ENCODE peak calls at places on chromosomes 5 and 9, in five cellular contexts. H is ascending aorta, L is right atrium auricular region, S is Peyer's patch, Z is aorta. T is an unnamed sample.

GRCh38 chr5:153425914-153426313 is 64.6 kb upstream of the GRIA1 start:
- DNase-seq in H (no peak), S (no peak), Z (no peak), L (no peak), T (no peak)

GRCh38 chr9:133615101-133615896 is 6.1 kb upstream of the FAM163B start:
- DNase-seq in L (no peak), H (no peak), S (no peak), Z (peak; percentile 63), T (no peak)

GRCh38 chr5:121628783-121629182 is 222.9 kb upstream of the FTMT start:
- DNase-seq in H (no peak), S (no peak), Z (no peak), L (no peak), T (no peak)

GRCh38 chr5:180375291-180375690 is 22.2 kb upstream of the GFPT2 start:
- DNase-seq in H (no peak), L (no peak), S (no peak), Z (no peak), T (no peak)

GRCh38 chr5:132067941-132068808 is 5.4 kb upstream of the CSF2 start:
- DNase-seq in L (no peak), H (no peak), S (no peak), Z (peak; percentile 69), T (no peak)

GRCh38 chr5:120599576-120599975 is 135.5 kb downstream of the PRR16 start:
- DNase-seq in H (no peak), Z (no peak), S (no peak), L (no peak), T (no peak)

GRCh38 chr9:113928269-113928668 is 52.2 kb downstream of the ZNF618 start:
- DNase-seq in L (no peak), Z (no peak), H (no peak), S (no peak), T (no peak)

GRCh38 chr5:67976812-67977455 is 238.6 kb upstream of the PIK3R1 start:
- DNase-seq in S (no peak), Z (no peak), H (no peak), L (no peak), T (no peak)

GRCh38 chr5:64688965-64689364 is 1.3 kb upstream of the SHISAL2B start:
- DNase-seq in H (no peak), Z (no peak), S (no peak), L (no peak), T (no peak)

GRCh38 chr5:35815089-35815936 is 41.4 kb upstream of the IL7R start:
- DNase-seq in Z (no peak), L (no peak), S (no peak), H (no peak), T (no peak)

GRCh38 chr9:95736370-95736769 is 139.1 kb upstream of the ERCC6L2 start:
- DNase-seq in L (no peak), Z (no peak), S (no peak), H (no peak), T (no peak)

GRCh38 chr5:68264024-68264956 is 48.7 kb downstream of the PIK3R1 start:
- DNase-seq in S (no peak), Z (no peak), H (no peak), L (no peak), T (no peak)

GRCh38 chr5:147539053-147539452 is 29.2 kb upstream of the DPYSL3 start:
- DNase-seq in L (no peak), S (no peak), H (no peak), Z (no peak), T (no peak)

GRCh38 chr9:124800306-124801259 is 23.6 kb downstream of the OLFML2A start:
- DNase-seq in Z (no peak), L (no peak), H (no peak), S (peak; percentile 63), T (no peak)

GRCh38 chr5:89282832-89283510 is 400.0 kb upstream of the MEF2C start:
- DNase-seq in H (no peak), L (no peak), Z (no peak), S (no peak), T (no peak)

GRCh38 chr9:101791938-101792337 is 53.5 kb upstream of the GRIN3A start:
- DNase-seq in Z (no peak), S (no peak), L (no peak), H (no peak), T (no peak)

GRCh38 chr5:149041242-149041641 is 21.6 kb downstream of the SH3TC2 start:
- DNase-seq in S (no peak), H (no peak), Z (no peak), L (no peak), T (no peak)
- H3K4me1 ChIP-seq in S (no peaks in the 10 kb centered on the region), H (no peaks in the 10 kb centered on the region), Z (no peaks in the 10 kb centered on the region), L (no peaks in the 10 kb centered on the region), T (peaks cover 2% of the 10 kb centered on the region)

GRCh38 chr5:17256839-17257238 is 39.4 kb downstream of the BASP1 start:
- DNase-seq in L (no peak), Z (no peak), H (no peak), S (no peak), T (no peak)
- H3K4me1 ChIP-seq in L (no peaks in the 10 kb centered on the region), Z (peaks cover 7% of the 10 kb centered on the region), H (no peaks in the 10 kb centered on the region), S (no peaks in the 10 kb centered on the region), T (no peaks in the 10 kb centered on the region)

GRCh38 chr5:55636177-55636576 is 75.9 kb downstream of the SLC38A9 start:
- DNase-seq in Z (no peak), L (no peak), S (no peak), H (no peak), T (no peak)
- H3K4me1 ChIP-seq in Z (peaks cover 2% of the 10 kb centered on the region), L (no peaks in the 10 kb centered on the region), S (peaks cover 26% of the 10 kb centered on the region), H (no peaks in the 10 kb centered on the region), T (no peaks in the 10 kb centered on the region)

GRCh38 chr9:129435996-129436676 is 184.8 kb downstream of the C9orf50 start:
- DNase-seq in L (no peak), H (no peak), S (no peak), Z (no peak), T (no peak)

GRCh38 chr9:129437626-129438323 is 183.1 kb downstream of the C9orf50 start:
- DNase-seq in Z (no peak), H (no peak), L (peak; percentile 64), S (no peak), T (no peak)

GRCh38 chr9:129435272-129435671 is 185.6 kb downstream of the C9orf50 start:
- DNase-seq in L (no peak), S (no peak), Z (no peak), H (no peak), T (no peak)

GRCh38 chr9:129439242-129439641 is 181.7 kb downstream of the C9orf50 start:
- DNase-seq in S (no peak), Z (no peak), H (no peak), L (no peak), T (no peak)

DNA sequence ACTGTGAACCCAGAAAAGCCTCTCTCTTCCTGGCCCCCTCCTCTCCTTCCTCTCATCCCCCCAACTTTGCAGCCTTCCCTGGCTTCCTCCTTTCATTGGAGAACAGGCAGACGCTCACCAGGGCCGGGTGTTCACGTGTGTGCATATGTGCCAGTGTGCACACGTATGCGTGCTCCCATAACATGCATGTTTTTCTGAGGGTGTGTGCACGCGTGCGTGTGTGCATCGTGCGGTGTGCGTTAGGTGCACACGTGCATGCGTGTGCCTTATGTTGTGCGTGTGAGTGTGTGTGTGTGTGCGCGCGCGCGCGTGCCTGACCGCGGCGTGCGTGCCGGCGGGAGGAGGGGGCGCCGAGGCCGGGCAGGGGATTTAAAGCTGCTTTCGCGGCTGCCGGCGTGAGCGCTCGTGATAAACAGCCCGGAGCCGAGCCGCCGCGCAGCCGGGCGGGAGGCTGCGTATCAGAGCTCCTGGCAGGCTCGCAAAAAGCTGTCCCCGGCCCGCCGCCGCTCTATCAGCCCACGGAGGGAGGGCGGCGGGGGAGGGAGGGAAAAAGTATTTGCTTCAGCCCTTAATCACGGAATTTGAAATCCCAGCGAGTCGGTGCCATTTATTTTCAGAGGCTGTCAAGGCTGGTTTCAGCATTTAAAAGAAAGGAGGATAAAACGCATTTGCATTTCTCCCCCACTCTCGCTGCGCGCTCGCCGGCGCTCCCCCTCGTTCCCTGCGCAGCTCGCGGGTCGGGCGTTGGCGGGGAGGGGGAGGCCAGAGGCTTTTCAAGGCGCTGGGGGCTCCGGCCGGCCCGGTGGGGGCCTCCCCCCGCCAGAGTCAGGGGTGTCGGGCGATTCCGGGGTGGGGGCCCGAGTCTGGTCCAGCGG is 183.9 kb downstream of the C9orf50 start:
- DNase-seq in H (no peak), Z (peak; percentile 91), L (peak; percentile 74), S (peak; percentile 31), T (no peak)
- H3K4me1 ChIP-seq in H (peaks cover 9% of the 10 kb centered on the region), Z (no peaks in the 10 kb centered on the region), L (no peaks in the 10 kb centered on the region), S (peaks cover 23% of the 10 kb centered on the region), T (peaks cover 20% of the 10 kb centered on the region)

GRCh38 chr5:57658009-57658408 is 175.4 kb upstream of the ACTBL2 start:
- DNase-seq in H (no peak), L (no peak), Z (no peak), S (no peak), T (no peak)

GRCh38 chr5:57659889-57660288 is 177.3 kb upstream of the ACTBL2 start:
- DNase-seq in S (no peak), H (no peak), Z (no peak), L (no peak), T (no peak)

GRCh38 chr5:57651127-57651526 is 168.5 kb upstream of the ACTBL2 start:
- DNase-seq in L (no peak), Z (no peak), H (no peak), S (no peak), T (no peak)

GRCh38 chr5:57653636-57654290 is 171.2 kb upstream of the ACTBL2 start:
- DNase-seq in L (no peak), S (no peak), Z (no peak), H (no peak), T (no peak)

GRCh38 chr5:57655228-57655627 is 172.6 kb upstream of the ACTBL2 start:
- DNase-seq in S (no peak), H (no peak), Z (no peak), L (no peak), T (no peak)
- H3K4me1 ChIP-seq in S (no peaks in the 10 kb centered on the region), H (no peaks in the 10 kb centered on the region), Z (no peaks in the 10 kb centered on the region), L (no peaks in the 10 kb centered on the region), T (no peaks in the 10 kb centered on the region)

GRCh38 chr5:57839025-57839424 is 356.4 kb upstream of the ACTBL2 start:
- DNase-seq in H (no peak), L (no peak), Z (no peak), S (no peak), T (no peak)

GRCh38 chr5:57836921-57837320 is 354.3 kb upstream of the ACTBL2 start:
- DNase-seq in Z (no peak), H (no peak), L (no peak), S (no peak), T (no peak)

GRCh38 chr5:57842376-57843015 is 359.9 kb upstream of the ACTBL2 start:
- DNase-seq in H (no peak), L (no peak), S (no peak), Z (no peak), T (no peak)

GRCh38 chr5:57841671-57842375 is 359.2 kb upstream of the ACTBL2 start:
- DNase-seq in Z (no peak), L (no peak), H (no peak), S (no peak), T (no peak)

DNA sequence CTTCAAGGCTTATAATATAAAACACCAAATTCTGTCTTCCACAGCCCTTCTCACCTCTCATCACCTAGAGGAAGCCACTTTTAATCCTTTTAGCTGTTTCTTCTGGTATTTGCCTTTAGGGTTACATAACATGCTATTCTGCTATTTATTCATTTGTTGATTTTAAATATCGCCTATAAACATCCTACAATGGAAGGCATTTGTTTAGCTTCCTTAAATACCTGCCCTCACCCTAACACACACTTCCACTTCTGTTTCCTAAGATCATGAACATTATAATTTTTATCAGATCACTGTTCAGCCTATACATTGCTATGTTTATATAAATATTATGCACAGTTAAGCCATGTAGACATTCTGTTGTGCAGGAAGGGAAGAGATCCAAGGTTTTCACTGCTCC is 356.8 kb upstream of the ACTBL2 start:
- DNase-seq in Z (no peak), S (no peak), H (no peak), L (no peak), T (no peak)
- H3K4me1 ChIP-seq in Z (no peaks in the 10 kb centered on the region), S (no peaks in the 10 kb centered on the region), H (no peaks in the 10 kb centered on the region), L (no peaks in the 10 kb centered on the region), T (no peaks in the 10 kb centered on the region)

T was measured in CD4-positive, alpha-beta memory T cell.